ENCODE peak calls at places on chromosomes 1 and 21, in five cellular contexts. S, L, P, R and K are unnamed samples.

GRCh38 chr1:184629261-184629660 is 125.4 kb downstream of the EDEM3 start:
- DNase-seq in S (no peak), L (no peak), P (no peak), R (no peak), K (no peak)

GRCh38 chr1:181105134-181106021 is 16.9 kb downstream of the IER5 start:
- DNase-seq in S (peak; percentile 94), L (peak; percentile 95), P (peak; percentile 97), R (peak; percentile 98), K (peak; percentile 94)

GRCh38 chr1:184789899-184790298 is 35.2 kb upstream of the EDEM3 start:
- DNase-seq in S (no peak), L (no peak), P (no peak), R (no peak), K (no peak)

GRCh38 chr1:9041116-9041779 is 15.0 kb upstream of the SLC2A7 start:
- DNase-seq in S (no peak), L (no peak), P (no peak), R (no peak), K (no peak)

GRCh38 chr1:61131716-61132115 is 49.4 kb downstream of the NFIA start:
- DNase-seq in S (no peak), L (no peak), P (no peak), R (no peak), K (no peak)

GRCh38 chr1:246018146-246018545 is 488.9 kb downstream of the SMYD3 start:
- DNase-seq in S (no peak), L (no peak), P (no peak), R (no peak), K (no peak)

GRCh38 chr1:44802306-44803061 is 2.3 kb downstream of the PLK3 start:
- DNase-seq in S (no peak), L (peak; percentile 51), P (no peak), R (no peak), K (no peak)

GRCh38 chr1:37931148-37931492 is 15.7 kb downstream of the INPP5B start:
- DNase-seq in S (no peak), L (no peak), P (peak; percentile 10), R (peak; percentile 15), K (peak; percentile 8)

GRCh38 chr1:33575324-33575879 is 103.0 kb downstream of the ZSCAN20 start:
- DNase-seq in S (no peak), L (no peak), P (no peak), R (no peak), K (no peak)

GRCh38 chr1:227170361-227171166 is 147.7 kb downstream of the CDC42BPA start:
- DNase-seq in S (no peak), L (no peak), P (no peak), R (no peak), K (no peak)

GRCh38 chr1:63730211-63730610 is 43.6 kb upstream of the ROR1 start:
- DNase-seq in S (no peak), L (peak; percentile 65), P (no peak), R (no peak), K (no peak)

GRCh38 chr1:229402993-229403392 is 30.9 kb downstream of the ACTA1 start:
- DNase-seq in S (no peak), L (no peak), P (no peak), R (no peak), K (no peak)

GRCh38 chr1:33659641-33660040 is 187.2 kb downstream of the ZSCAN20 start:
- DNase-seq in S (no peak), L (peak; percentile 2), P (no peak), R (no peak), K (no peak)

GRCh38 chr1:232260861-232261260 is 369.1 kb downstream of the SIPA1L2 start:
- DNase-seq in S (no peak), L (no peak), P (no peak), R (no peak), K (no peak)

GRCh38 chr1:85148524-85149250 is 52.1 kb downstream of the SYDE2 start:
- DNase-seq in S (no peak), L (no peak), P (peak; percentile 45), R (no peak), K (peak; percentile 43)

GRCh38 chr1:40161888-40162397 is 756 bp downstream of the RLF start:
- DNase-seq in S (no peak), L (no peak), P (no peak), R (no peak), K (no peak)

GRCh38 chr1:210654176-210654786 is 325.6 kb downstream of the HHAT start:
- DNase-seq in S (no peak), L (no peak), P (no peak), R (no peak), K (no peak)

GRCh38 chr21:41368361-41369104 is 6.7 kb downstream of the MX2 start:
- DNase-seq in S (no peak), L (no peak), P (no peak), R (no peak), K (no peak)

GRCh38 chr21:34693192-34693810 is 24.5 kb downstream of the CLIC6 start:
- DNase-seq in S (peak; percentile 38), L (peak; percentile 69), P (peak; percentile 65), R (peak; percentile 64), K (peak; percentile 57)

GRCh38 chr1:59900640-59901039 is 25.9 kb downstream of the CYP2J2 start:
- DNase-seq in S (no peak), L (peak; percentile 77), P (no peak), R (no peak), K (no peak)

GRCh38 chr1:29249170-29249691 is 12.9 kb downstream of the PTPRU start:
- DNase-seq in S (peak; percentile 47), L (peak; percentile 95), P (no peak), R (no peak), K (no peak)

GRCh38 chr1:39214021-39214713 is 9.7 kb downstream of the MACF1 start:
- DNase-seq in S (no peak), L (peak; percentile 55), P (no peak), R (no peak), K (no peak)

GRCh38 chr1:56867491-56867890 is 12.9 kb downstream of the C8A start:
- DNase-seq in S (no peak), L (no peak), P (no peak), R (no peak), K (no peak)

GRCh38 chr1:165570078-165570477 is 26.3 kb downstream of the LRRC52 start:
- DNase-seq in S (no peak), L (no peak), P (no peak), R (no peak), K (no peak)

GRCh38 chr1:67889940-67890567 is 56.8 kb upstream of the GNG12 start:
- DNase-seq in S (no peak), L (no peak), P (no peak), R (no peak), K (no peak)

GRCh38 chr1:159933347-159933746 is 8.0 kb upstream of the TAGLN2 start:
- DNase-seq in S (no peak), L (no peak), P (no peak), R (no peak), K (no peak)

GRCh38 chr1:119015547-119015946 is 27.4 kb upstream of the TBX15 start:
- DNase-seq in S (no peak), L (no peak), P (no peak), R (no peak), K (no peak)

GRCh38 chr1:205313681-205314308 is 7.8 kb downstream of the NUAK2 start:
- DNase-seq in S (peak; percentile 77), L (peak; percentile 95), P (peak; percentile 73), R (peak; percentile 77), K (peak; percentile 65)

GRCh38 chr1:13818926-13819325 is 118.9 kb downstream of the PRDM2 start:
- DNase-seq in S (no peak), L (no peak), P (no peak), R (no peak), K (no peak)

GRCh38 chr21:14383596-14384210 is 757 bp upstream of the HSPA13 start:
- DNase-seq in S (no peak), L (no peak), P (peak; percentile 14), R (no peak), K (peak; percentile 14)
- TF ChIP-seq CTCF in S (no peak), L (no peak), P (no peak), R (no peak), K (no peak)

DNA sequence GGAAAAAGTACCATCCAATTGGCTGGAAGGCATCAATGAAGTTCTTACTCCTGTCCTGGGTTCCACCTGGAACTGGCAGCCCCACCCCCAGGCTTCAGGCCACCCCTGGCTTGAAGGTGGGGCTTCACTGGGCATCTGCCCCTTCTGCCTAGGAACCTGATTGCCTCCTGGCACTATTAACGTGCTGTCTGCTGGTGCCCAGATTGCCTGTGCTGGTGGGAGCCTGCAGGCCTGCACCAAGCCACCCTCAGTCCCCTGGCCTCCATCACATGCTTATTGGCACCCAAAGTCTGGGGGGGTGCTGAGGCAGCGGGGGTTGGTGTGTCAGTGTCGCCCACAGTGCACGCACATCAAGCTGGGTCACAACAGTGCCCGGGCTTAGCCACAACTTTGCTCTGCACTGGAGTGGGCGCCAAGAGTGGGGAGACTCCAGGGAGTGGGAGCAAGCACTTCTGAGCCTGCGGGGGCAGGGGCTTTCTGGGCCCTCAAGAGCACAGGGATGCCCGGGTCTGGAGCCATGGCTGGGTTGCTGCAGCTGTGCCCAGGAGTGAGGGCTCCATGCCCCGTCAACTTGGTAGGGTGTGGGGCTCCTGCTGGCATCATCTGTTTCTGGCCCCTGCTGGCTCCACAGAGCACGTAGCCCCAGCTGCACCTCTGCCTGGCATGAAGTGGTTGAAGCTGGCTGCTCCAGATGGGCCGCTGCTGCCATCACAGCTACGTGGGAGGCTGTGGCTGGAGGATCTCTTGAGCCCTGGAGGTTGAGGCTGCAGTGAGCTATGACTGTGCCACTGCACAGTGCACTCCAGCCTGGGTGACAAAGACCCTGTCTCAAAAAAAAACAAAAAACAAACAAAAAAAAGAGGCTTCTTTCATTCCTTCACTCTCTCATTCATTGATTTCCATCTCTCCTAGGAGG is 4.2 kb upstream of the LSM10 start:
- DNase-seq in S (no peak), L (no peak), P (no peak), R (no peak), K (no peak)
- TF ChIP-seq CTCF in S (no peak), L (no peak), P (no peak), R (no peak), K (no peak)

GRCh38 chr1:90220496-90220895 is 225.6 kb downstream of the ZNF326 start:
- DNase-seq in S (no peak), L (no peak), P (no peak), R (no peak), K (no peak)

GRCh38 chr1:90220941-90221693 is 226.2 kb downstream of the ZNF326 start:
- DNase-seq in S (no peak), L (no peak), P (no peak), R (no peak), K (no peak)

GRCh38 chr1:90223401-90223800 is 228.5 kb downstream of the ZNF326 start:
- DNase-seq in S (no peak), L (no peak), P (no peak), R (no peak), K (no peak)
- TF ChIP-seq CTCF in S (no peak), L (no peak), P (no peak), R (no peak), K (no peak)

DNA sequence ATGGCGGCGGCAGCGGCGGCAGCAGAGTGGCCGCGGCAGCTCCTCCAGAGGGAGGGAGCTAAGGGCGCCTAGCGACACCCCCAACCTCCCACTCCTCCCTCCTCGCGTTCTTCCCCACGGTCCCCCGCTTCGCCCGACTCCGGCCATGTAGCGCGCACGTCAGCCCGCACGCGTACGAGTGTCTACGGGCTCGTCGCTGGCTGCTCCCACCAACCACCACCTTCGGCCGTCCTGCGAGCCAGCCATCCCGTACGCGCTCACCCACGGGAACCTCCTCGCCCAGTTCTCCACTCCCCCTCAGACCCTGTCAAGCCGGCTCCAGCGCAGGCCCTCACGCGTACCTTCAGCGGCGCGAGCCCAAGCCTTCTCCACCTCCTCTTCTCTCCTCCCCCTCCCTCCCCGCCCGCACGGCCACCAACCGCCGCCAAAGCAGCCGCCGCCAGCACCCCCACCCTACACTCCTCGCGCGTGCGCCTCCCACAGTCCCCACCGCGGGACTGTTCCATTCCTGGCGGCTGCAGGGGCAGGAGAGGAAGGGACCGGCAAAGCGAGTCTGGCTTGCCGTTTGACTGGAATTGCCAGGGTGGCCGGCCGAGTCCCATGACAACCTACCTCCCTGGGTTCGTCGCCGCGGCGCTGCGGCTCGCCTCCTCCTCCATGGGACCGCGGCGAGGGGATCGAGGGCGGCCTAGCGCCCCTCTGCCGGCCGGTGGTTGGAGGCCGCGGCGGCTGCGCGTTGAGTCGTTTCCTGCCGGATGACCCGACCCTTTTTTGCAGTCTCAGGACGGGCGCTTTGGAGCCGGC is at the start of the genes DAP3 and YY1AP1:
- DNase-seq in S (peak; percentile 84), L (peak; percentile 93), P (peak; percentile 95), R (peak; percentile 98), K (peak; percentile 95)
- TF ChIP-seq CTCF in S (no peak), L (peak; percentile 22), P (no peak), R (no peak), K (no peak)